ENCODE peak calls at places on chromosomes 4 and X, in nine cellular contexts. One of them, this sample, is unnamed.

GRCh38 chr4:109749388-109750082 is 19.7 kb upstream of the PLA2G12A start:
- DNase-seq in GM13977: no peak
- DNase-seq in smooth muscle cell of the brain vasculature: no peak
- DNase-seq in transverse colon: no peak
- DNase-seq in stimulated activated CD4-positive, alpha-beta T cell treated with anti-CD3 and anti-CD28 coated beads, Interleukin-12 subunit alpha, Interleukin-12 subunit beta, amount 100 ng/mL, for 24 hours: no peak
- DNase-seq in activated naive CD4-positive, alpha-beta T cell: no peak
- DNase-seq in GM19239: no peak
- DNase-seq in H7: no peak
- DNase-seq in COR-L47: no peak
- DNase-seq in this sample: no peak

GRCh38 chrX:34624416-34624815 is 32.7 kb downstream of the TMEM47 start:
- DNase-seq in GM13977: no peak
- DNase-seq in smooth muscle cell of the brain vasculature: no peak
- DNase-seq in transverse colon: no peak
- DNase-seq in stimulated activated CD4-positive, alpha-beta T cell treated with anti-CD3 and anti-CD28 coated beads, Interleukin-12 subunit alpha, Interleukin-12 subunit beta, amount 100 ng/mL, for 24 hours: no peak
- DNase-seq in activated naive CD4-positive, alpha-beta T cell: no peak
- DNase-seq in GM19239: no peak
- DNase-seq in H7: no peak
- DNase-seq in COR-L47: no peak
- DNase-seq in this sample: no peak

GRCh38 chr4:107991945-107992625 is 2.4 kb downstream of the HADH start:
- DNase-seq in GM13977: no peak
- DNase-seq in smooth muscle cell of the brain vasculature: no peak
- DNase-seq in transverse colon: no peak
- DNase-seq in stimulated activated CD4-positive, alpha-beta T cell treated with anti-CD3 and anti-CD28 coated beads, Interleukin-12 subunit alpha, Interleukin-12 subunit beta, amount 100 ng/mL, for 24 hours: no peak
- DNase-seq in activated naive CD4-positive, alpha-beta T cell: no peak
- DNase-seq in GM19239: no peak
- DNase-seq in H7: no peak
- DNase-seq in COR-L47: no peak
- DNase-seq in this sample: no peak

GRCh38 chrX:70208479-70208878 is 26.0 kb upstream of the AWAT1 start:
- DNase-seq in GM13977: no peak
- DNase-seq in smooth muscle cell of the brain vasculature: no peak
- DNase-seq in transverse colon: no peak
- DNase-seq in stimulated activated CD4-positive, alpha-beta T cell treated with anti-CD3 and anti-CD28 coated beads, Interleukin-12 subunit alpha, Interleukin-12 subunit beta, amount 100 ng/mL, for 24 hours: no peak
- DNase-seq in activated naive CD4-positive, alpha-beta T cell: no peak
- DNase-seq in GM19239: no peak
- DNase-seq in H7: no peak
- DNase-seq in COR-L47: no peak
- DNase-seq in this sample: no peak

GRCh38 chr4:148118628-148119027 is 323.6 kb downstream of the NR3C2 start:
- DNase-seq in GM13977: no peak
- DNase-seq in smooth muscle cell of the brain vasculature: no peak
- DNase-seq in transverse colon: no peak
- DNase-seq in stimulated activated CD4-positive, alpha-beta T cell treated with anti-CD3 and anti-CD28 coated beads, Interleukin-12 subunit alpha, Interleukin-12 subunit beta, amount 100 ng/mL, for 24 hours: no peak
- DNase-seq in activated naive CD4-positive, alpha-beta T cell: no peak
- DNase-seq in GM19239: no peak
- DNase-seq in H7: no peak
- DNase-seq in COR-L47: no peak
- DNase-seq in this sample: no peak

GRCh38 chrX:23904096-23904495 is 3.6 kb downstream of the APOO start:
- DNase-seq in GM13977: no peak
- DNase-seq in smooth muscle cell of the brain vasculature: no peak
- DNase-seq in transverse colon: no peak
- DNase-seq in stimulated activated CD4-positive, alpha-beta T cell treated with anti-CD3 and anti-CD28 coated beads, Interleukin-12 subunit alpha, Interleukin-12 subunit beta, amount 100 ng/mL, for 24 hours: no peak
- DNase-seq in activated naive CD4-positive, alpha-beta T cell: no peak
- DNase-seq in GM19239: no peak
- DNase-seq in H7: peak
- DNase-seq in COR-L47: no peak
- DNase-seq in this sample: no peak

GRCh38 chr4:153333874-153334273 is 10.6 kb upstream of the MND1 start:
- DNase-seq in GM13977: no peak
- DNase-seq in smooth muscle cell of the brain vasculature: no peak
- DNase-seq in transverse colon: no peak
- DNase-seq in stimulated activated CD4-positive, alpha-beta T cell treated with anti-CD3 and anti-CD28 coated beads, Interleukin-12 subunit alpha, Interleukin-12 subunit beta, amount 100 ng/mL, for 24 hours: no peak
- DNase-seq in activated naive CD4-positive, alpha-beta T cell: no peak
- DNase-seq in GM19239: no peak
- DNase-seq in H7: no peak
- DNase-seq in COR-L47: no peak
- DNase-seq in this sample: no peak

GRCh38 chr4:33160126-33160525 is 2440.0 kb downstream of the PCDH7 start:
- DNase-seq in GM13977: no peak
- DNase-seq in smooth muscle cell of the brain vasculature: no peak
- DNase-seq in transverse colon: no peak
- DNase-seq in stimulated activated CD4-positive, alpha-beta T cell treated with anti-CD3 and anti-CD28 coated beads, Interleukin-12 subunit alpha, Interleukin-12 subunit beta, amount 100 ng/mL, for 24 hours: no peak
- DNase-seq in activated naive CD4-positive, alpha-beta T cell: no peak
- DNase-seq in GM19239: no peak
- DNase-seq in H7: peak
- DNase-seq in COR-L47: peak
- DNase-seq in this sample: peak

GRCh38 chr4:177005801-177006230 is 213.1 kb upstream of the VEGFC start:
- DNase-seq in GM13977: no peak
- DNase-seq in smooth muscle cell of the brain vasculature: no peak
- DNase-seq in transverse colon: no peak
- DNase-seq in stimulated activated CD4-positive, alpha-beta T cell treated with anti-CD3 and anti-CD28 coated beads, Interleukin-12 subunit alpha, Interleukin-12 subunit beta, amount 100 ng/mL, for 24 hours: no peak
- DNase-seq in activated naive CD4-positive, alpha-beta T cell: no peak
- DNase-seq in GM19239: no peak
- DNase-seq in H7: no peak
- DNase-seq in COR-L47: no peak
- DNase-seq in this sample: peak

GRCh38 chrX:120309873-120310730 is 1.2 kb downstream of the TMEM255A start:
- DNase-seq in GM13977: no peak
- DNase-seq in smooth muscle cell of the brain vasculature: no peak
- DNase-seq in transverse colon: no peak
- DNase-seq in stimulated activated CD4-positive, alpha-beta T cell treated with anti-CD3 and anti-CD28 coated beads, Interleukin-12 subunit alpha, Interleukin-12 subunit beta, amount 100 ng/mL, for 24 hours: no peak
- DNase-seq in activated naive CD4-positive, alpha-beta T cell: no peak
- DNase-seq in GM19239: no peak
- DNase-seq in H7: no peak
- DNase-seq in COR-L47: no peak
- DNase-seq in this sample: no peak

GRCh38 chrX:135340827-135341226 is 31.5 kb downstream of the ETDC start:
- DNase-seq in GM13977: no peak
- DNase-seq in smooth muscle cell of the brain vasculature: no peak
- DNase-seq in transverse colon: no peak
- DNase-seq in stimulated activated CD4-positive, alpha-beta T cell treated with anti-CD3 and anti-CD28 coated beads, Interleukin-12 subunit alpha, Interleukin-12 subunit beta, amount 100 ng/mL, for 24 hours: no peak
- DNase-seq in activated naive CD4-positive, alpha-beta T cell: no peak
- DNase-seq in GM19239: no peak
- DNase-seq in H7: no peak
- DNase-seq in COR-L47: no peak
- DNase-seq in this sample: no peak

GRCh38 chr4:42401171-42401570 is 3.9 kb downstream of the SHISA3 start:
- DNase-seq in GM13977: no peak
- DNase-seq in smooth muscle cell of the brain vasculature: no peak
- DNase-seq in transverse colon: no peak
- DNase-seq in stimulated activated CD4-positive, alpha-beta T cell treated with anti-CD3 and anti-CD28 coated beads, Interleukin-12 subunit alpha, Interleukin-12 subunit beta, amount 100 ng/mL, for 24 hours: no peak
- DNase-seq in activated naive CD4-positive, alpha-beta T cell: no peak
- DNase-seq in GM19239: no peak
- DNase-seq in H7: peak
- DNase-seq in COR-L47: peak
- DNase-seq in this sample: no peak

GRCh38 chr4:41072021-41072777 is 142.1 kb downstream of the APBB2 start:
- DNase-seq in GM13977: no peak
- DNase-seq in smooth muscle cell of the brain vasculature: no peak
- DNase-seq in transverse colon: no peak
- DNase-seq in stimulated activated CD4-positive, alpha-beta T cell treated with anti-CD3 and anti-CD28 coated beads, Interleukin-12 subunit alpha, Interleukin-12 subunit beta, amount 100 ng/mL, for 24 hours: no peak
- DNase-seq in activated naive CD4-positive, alpha-beta T cell: no peak
- DNase-seq in GM19239: no peak
- DNase-seq in H7: no peak
- DNase-seq in COR-L47: no peak
- DNase-seq in this sample: no peak

GRCh38 chrX:155611302-155611701 is 1.4 kb downstream of the TMLHE start:
- DNase-seq in GM13977: no peak
- DNase-seq in smooth muscle cell of the brain vasculature: no peak
- DNase-seq in transverse colon: no peak
- DNase-seq in stimulated activated CD4-positive, alpha-beta T cell treated with anti-CD3 and anti-CD28 coated beads, Interleukin-12 subunit alpha, Interleukin-12 subunit beta, amount 100 ng/mL, for 24 hours: no peak
- DNase-seq in activated naive CD4-positive, alpha-beta T cell: no peak
- DNase-seq in GM19239: no peak
- DNase-seq in H7: no peak
- DNase-seq in COR-L47: no peak
- DNase-seq in this sample: no peak

GRCh38 chr4:37243722-37244582 is 591 bp upstream of the NWD2 start:
- DNase-seq in GM13977: peak
- DNase-seq in smooth muscle cell of the brain vasculature: no peak
- DNase-seq in transverse colon: peak
- DNase-seq in stimulated activated CD4-positive, alpha-beta T cell treated with anti-CD3 and anti-CD28 coated beads, Interleukin-12 subunit alpha, Interleukin-12 subunit beta, amount 100 ng/mL, for 24 hours: no peak
- DNase-seq in activated naive CD4-positive, alpha-beta T cell: no peak
- DNase-seq in GM19239: no peak
- DNase-seq in H7: peak
- DNase-seq in COR-L47: no peak
- DNase-seq in this sample: no peak

GRCh38 chr4:80322716-80323115 is 12.8 kb upstream of the CFAP299 start:
- DNase-seq in GM13977: no peak
- DNase-seq in smooth muscle cell of the brain vasculature: no peak
- DNase-seq in transverse colon: no peak
- DNase-seq in stimulated activated CD4-positive, alpha-beta T cell treated with anti-CD3 and anti-CD28 coated beads, Interleukin-12 subunit alpha, Interleukin-12 subunit beta, amount 100 ng/mL, for 24 hours: no peak
- DNase-seq in activated naive CD4-positive, alpha-beta T cell: no peak
- DNase-seq in GM19239: no peak
- DNase-seq in H7: no peak
- DNase-seq in COR-L47: peak
- DNase-seq in this sample: peak

GRCh38 chr4:173052439-173052838 is 116.2 kb upstream of the GALNT7 start:
- DNase-seq in GM13977: no peak
- DNase-seq in smooth muscle cell of the brain vasculature: no peak
- DNase-seq in transverse colon: no peak
- DNase-seq in stimulated activated CD4-positive, alpha-beta T cell treated with anti-CD3 and anti-CD28 coated beads, Interleukin-12 subunit alpha, Interleukin-12 subunit beta, amount 100 ng/mL, for 24 hours: no peak
- DNase-seq in activated naive CD4-positive, alpha-beta T cell: no peak
- DNase-seq in GM19239: no peak
- DNase-seq in H7: no peak
- DNase-seq in COR-L47: no peak
- DNase-seq in this sample: no peak

GRCh38 chrX:120561634-120562568 is 1.1 kb upstream of the CUL4B start:
- DNase-seq in GM13977: no peak
- DNase-seq in smooth muscle cell of the brain vasculature: no peak
- DNase-seq in transverse colon: no peak
- DNase-seq in stimulated activated CD4-positive, alpha-beta T cell treated with anti-CD3 and anti-CD28 coated beads, Interleukin-12 subunit alpha, Interleukin-12 subunit beta, amount 100 ng/mL, for 24 hours: no peak
- DNase-seq in activated naive CD4-positive, alpha-beta T cell: no peak
- DNase-seq in GM19239: no peak
- DNase-seq in H7: no peak
- DNase-seq in COR-L47: no peak
- DNase-seq in this sample: no peak

GRCh38 chr4:153564630-153565525 is 98.7 kb downstream of the TMEM131L start:
- DNase-seq in GM13977: no peak
- DNase-seq in smooth muscle cell of the brain vasculature: no peak
- DNase-seq in transverse colon: no peak
- DNase-seq in stimulated activated CD4-positive, alpha-beta T cell treated with anti-CD3 and anti-CD28 coated beads, Interleukin-12 subunit alpha, Interleukin-12 subunit beta, amount 100 ng/mL, for 24 hours: no peak
- DNase-seq in activated naive CD4-positive, alpha-beta T cell: no peak
- DNase-seq in GM19239: no peak
- DNase-seq in H7: no peak
- DNase-seq in COR-L47: peak
- DNase-seq in this sample: no peak

GRCh38 chr4:175147233-175147632 is 229.1 kb downstream of the ADAM29 start:
- DNase-seq in GM13977: no peak
- DNase-seq in smooth muscle cell of the brain vasculature: no peak
- DNase-seq in transverse colon: no peak
- DNase-seq in stimulated activated CD4-positive, alpha-beta T cell treated with anti-CD3 and anti-CD28 coated beads, Interleukin-12 subunit alpha, Interleukin-12 subunit beta, amount 100 ng/mL, for 24 hours: no peak
- DNase-seq in activated naive CD4-positive, alpha-beta T cell: no peak
- DNase-seq in GM19239: no peak
- DNase-seq in H7: no peak
- DNase-seq in COR-L47: no peak
- DNase-seq in this sample: no peak

GRCh38 chr4:10069065-10069626 is 47.5 kb downstream of the WDR1 start:
- DNase-seq in GM13977: no peak
- DNase-seq in smooth muscle cell of the brain vasculature: no peak
- DNase-seq in transverse colon: no peak
- DNase-seq in stimulated activated CD4-positive, alpha-beta T cell treated with anti-CD3 and anti-CD28 coated beads, Interleukin-12 subunit alpha, Interleukin-12 subunit beta, amount 100 ng/mL, for 24 hours: no peak
- DNase-seq in activated naive CD4-positive, alpha-beta T cell: no peak
- DNase-seq in GM19239: no peak
- DNase-seq in H7: no peak
- DNase-seq in COR-L47: peak
- DNase-seq in this sample: no peak

GRCh38 chrX:12955882-12956703 is 18.8 kb upstream of the TMSB4X start:
- DNase-seq in GM13977: no peak
- DNase-seq in smooth muscle cell of the brain vasculature: no peak
- DNase-seq in transverse colon: peak
- DNase-seq in stimulated activated CD4-positive, alpha-beta T cell treated with anti-CD3 and anti-CD28 coated beads, Interleukin-12 subunit alpha, Interleukin-12 subunit beta, amount 100 ng/mL, for 24 hours: peak
- DNase-seq in activated naive CD4-positive, alpha-beta T cell: peak
- DNase-seq in GM19239: no peak
- DNase-seq in H7: no peak
- DNase-seq in COR-L47: no peak
- DNase-seq in this sample: peak

GRCh38 chr4:3243066-3243775 is 5.7 kb upstream of the MSANTD1 start:
- DNase-seq in GM13977: no peak
- DNase-seq in smooth muscle cell of the brain vasculature: no peak
- DNase-seq in transverse colon: no peak
- DNase-seq in stimulated activated CD4-positive, alpha-beta T cell treated with anti-CD3 and anti-CD28 coated beads, Interleukin-12 subunit alpha, Interleukin-12 subunit beta, amount 100 ng/mL, for 24 hours: no peak
- DNase-seq in activated naive CD4-positive, alpha-beta T cell: no peak
- DNase-seq in GM19239: no peak
- DNase-seq in H7: no peak
- DNase-seq in COR-L47: peak
- DNase-seq in this sample: no peak

GRCh38 chrX:48590203-48591103 is 6.8 kb upstream of the WDR13 start:
- DNase-seq in GM13977: no peak
- DNase-seq in smooth muscle cell of the brain vasculature: no peak
- DNase-seq in transverse colon: no peak
- DNase-seq in stimulated activated CD4-positive, alpha-beta T cell treated with anti-CD3 and anti-CD28 coated beads, Interleukin-12 subunit alpha, Interleukin-12 subunit beta, amount 100 ng/mL, for 24 hours: no peak
- DNase-seq in activated naive CD4-positive, alpha-beta T cell: no peak
- DNase-seq in GM19239: no peak
- DNase-seq in H7: no peak
- DNase-seq in COR-L47: no peak
- DNase-seq in this sample: no peak

GRCh38 chr4:118338981-118339765 is 13.6 kb downstream of the PRSS12 start:
- DNase-seq in GM13977: no peak
- DNase-seq in smooth muscle cell of the brain vasculature: no peak
- DNase-seq in transverse colon: no peak
- DNase-seq in stimulated activated CD4-positive, alpha-beta T cell treated with anti-CD3 and anti-CD28 coated beads, Interleukin-12 subunit alpha, Interleukin-12 subunit beta, amount 100 ng/mL, for 24 hours: no peak
- DNase-seq in activated naive CD4-positive, alpha-beta T cell: no peak
- DNase-seq in GM19239: no peak
- DNase-seq in H7: no peak
- DNase-seq in COR-L47: no peak
- DNase-seq in this sample: no peak

GRCh38 chr4:2260336-2261109 is 1.4 kb downstream of the MXD4 start:
- DNase-seq in GM13977: no peak
- DNase-seq in smooth muscle cell of the brain vasculature: no peak
- DNase-seq in transverse colon: peak
- DNase-seq in stimulated activated CD4-positive, alpha-beta T cell treated with anti-CD3 and anti-CD28 coated beads, Interleukin-12 subunit alpha, Interleukin-12 subunit beta, amount 100 ng/mL, for 24 hours: no peak
- DNase-seq in activated naive CD4-positive, alpha-beta T cell: no peak
- DNase-seq in GM19239: no peak
- DNase-seq in H7: no peak
- DNase-seq in COR-L47: no peak
- DNase-seq in this sample: no peak

This sample was measured in SW 1271.